ENCODE peak calls at places on chromosomes 16 and 17, in four cellular contexts. M, Z, E and T are unnamed samples. For H3K4me1, the result is how much of the 10 kb centered on the place peaks cover.

GRCh38 chr16:88650749-88651275 is at the start of gene CYBA:
- DNase-seq in M (peak), Z (no peak), E (peak), T (peak)

GRCh38 chr16:12081048-12081404 is 104.5 kb downstream of the SNX29 start:
- DNase-seq in M (no peak), Z (no peak), E (no peak), T (no peak)

GRCh38 chr17:68085751-68086445 is 50.4 kb downstream of the KPNA2 start:
- DNase-seq in M (peak), Z (no peak), E (no peak), T (no peak)

GRCh38 chr16:24800586-24800985 is 45.2 kb upstream of the SLC5A11 start:
- DNase-seq in M (no peak), Z (no peak), E (no peak), T (peak)

GRCh38 chr17:14559720-14560119 is 258.8 kb downstream of the HS3ST3B1 start:
- DNase-seq in M (no peak), Z (no peak), E (no peak), T (no peak)

GRCh38 chr16:19384656-19385055 is 33.0 kb upstream of the TMC5 start:
- DNase-seq in M (peak), Z (no peak), E (no peak), T (no peak)

GRCh38 chr17:55783684-55784245 is 32.9 kb downstream of the PCTP start:
- DNase-seq in M (peak), Z (no peak), E (peak), T (peak)

GRCh38 chr16:84413605-84414004 is 45.3 kb downstream of the ATP2C2 start:
- DNase-seq in M (no peak), Z (no peak), E (no peak), T (no peak)

GRCh38 chr16:8859913-8860881 is 8.6 kb downstream of the CARHSP1 start:
- DNase-seq in M (peak), Z (no peak), E (no peak), T (no peak)

GRCh38 chr16:55933038-55933437 is 57.9 kb upstream of the CES5A start:
- DNase-seq in M (no peak), Z (no peak), E (no peak), T (peak)

GRCh38 chr16:14419817-14420216 is 210.2 kb downstream of the PARN start:
- DNase-seq in M (no peak), Z (no peak), E (no peak), T (no peak)

GRCh38 chr17:80924807-80925610 is 66.6 kb upstream of the CHMP6 start:
- DNase-seq in M (no peak), Z (no peak), E (no peak), T (no peak)

GRCh38 chr17:58330544-58330996 is 2.0 kb upstream of the TSPOAP1 start:
- DNase-seq in M (no peak), Z (no peak), E (no peak), T (no peak)

GRCh38 chr16:30551781-30552180 is 6.4 kb downstream of the ZNF764 start:
- DNase-seq in M (no peak), Z (no peak), E (no peak), T (no peak)

GRCh38 chr16:88355093-88355388 is 27.7 kb upstream of the ZNF469 start:
- DNase-seq in M (no peak), Z (no peak), E (no peak), T (no peak)

GRCh38 chr17:3826191-3826590 is 19.9 kb downstream of the NCBP3 start:
- DNase-seq in M (no peak), Z (no peak), E (no peak), T (no peak)

GRCh38 chr17:58239987-58240386 is 1.6 kb downstream of the LPO start:
- DNase-seq in M (no peak), Z (no peak), E (no peak), T (no peak)

GRCh38 chr17:16072031-16072430 is 72.4 kb downstream of the TTC19 start:
- DNase-seq in M (no peak), Z (no peak), E (no peak), T (no peak)

GRCh38 chr17:82450357-82451106 is at the start of gene CYBC1:
- DNase-seq in M (peak), Z (peak), E (peak), T (peak)

GRCh38 chr16:69707920-69708683 is 18.3 kb downstream of the NQO1 start:
- DNase-seq in M (no peak), Z (no peak), E (no peak), T (no peak)

GRCh38 chr17:29036584-29036983 is 6.4 kb upstream of the PIPOX start:
- DNase-seq in M (no peak), Z (no peak), E (no peak), T (no peak)

GRCh38 chr16:69613283-69614154 is 47.8 kb downstream of the NFAT5 start:
- DNase-seq in M (no peak), Z (no peak), E (no peak), T (no peak)

GRCh38 chr16:50841081-50841886 is 99.4 kb downstream of the CYLD start:
- DNase-seq in M (no peak), Z (no peak), E (no peak), T (no peak)

GRCh38 chr17:57356153-57356721 is 99.9 kb downstream of the MSI2 start:
- DNase-seq in M (peak), Z (no peak), E (no peak), T (no peak)

GRCh38 chr17:55660171-55660886 is 62.3 kb downstream of the TMEM100 start:
- DNase-seq in M (no peak), Z (no peak), E (no peak), T (peak)

GRCh38 chr16:65876200-65876498 is 490.3 kb upstream of the CDH5 start:
- DNase-seq in M (no peak), Z (no peak), E (no peak), T (no peak)

GRCh38 chr17:34620458-34620857 is 41.1 kb downstream of the TMEM132E start:
- DNase-seq in M (no peak), Z (no peak), E (no peak), T (no peak)

GRCh38 chr17:60039509-60040442 is 38.9 kb downstream of the HEATR6 start:
- DNase-seq in M (no peak), Z (no peak), E (no peak), T (no peak)

GRCh38 chr17:79836952-79837887 is 2.0 kb downstream of the CBX4 start:
- DNase-seq in M (peak), Z (no peak), E (peak), T (peak)

GRCh38 chr17:58918072-58918471 is 162.4 kb downstream of the PPM1E start:
- DNase-seq in M (no peak), Z (no peak), E (no peak), T (peak)

GRCh38 chr17:35934760-35935159 is 4.2 kb upstream of the RDM1 start:
- DNase-seq in M (no peak), Z (no peak), E (no peak), T (no peak)

GRCh38 chr16:69057400-69058378 is 47.8 kb upstream of the HAS3 start:
- DNase-seq in M (no peak), Z (no peak), E (no peak), T (peak)

GRCh38 chr17:41049110-41049509 is 2.0 kb upstream of the KRTAP2-1 start:
- DNase-seq in M (no peak), Z (no peak), E (no peak), T (no peak)

GRCh38 chr17:74730491-74731346 is 6.3 kb upstream of the RAB37 start:
- DNase-seq in M (no peak), Z (no peak), E (no peak), T (no peak)

GRCh38 chr16:49921106-49921505 is 65.2 kb upstream of the ZNF423 start:
- DNase-seq in M (no peak), Z (no peak), E (no peak), T (no peak)

GRCh38 chr17:42283241-42284019 is 4.9 kb upstream of the STAT5A start:
- DNase-seq in M (peak), Z (no peak), E (no peak), T (no peak)

GRCh38 chr17:70610161-70610560 is 440.8 kb downstream of the KCNJ2 start:
- DNase-seq in M (no peak), Z (no peak), E (no peak), T (no peak)

GRCh38 chr16:11501583-11502138 is 85.1 kb downstream of the LITAF start:
- DNase-seq in M (no peak), Z (no peak), E (no peak), T (no peak)

DNA sequence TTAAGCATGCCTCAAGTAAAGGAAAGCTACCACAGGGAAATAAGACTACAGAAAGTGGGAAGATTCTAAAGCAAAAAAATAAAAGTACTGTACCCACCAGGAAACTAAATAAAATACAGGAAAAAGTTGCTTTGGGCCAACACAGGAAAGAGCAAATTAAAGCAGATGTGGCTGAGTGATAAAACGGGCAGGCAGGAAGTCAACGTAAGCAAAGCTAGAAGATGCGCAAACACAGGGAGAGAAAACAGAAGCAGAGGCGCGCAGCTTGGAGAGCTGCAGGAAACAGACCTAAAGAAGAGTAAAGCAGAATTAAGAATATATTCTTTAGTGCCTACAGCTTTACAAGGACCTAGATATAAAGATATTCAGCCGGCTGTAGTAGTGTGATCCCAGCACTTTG is 21.7 kb downstream of the USP36 start:
- DNase-seq in M (peak), Z (no peak), E (no peak), T (peak)
- H3K4me1 ChIP-seq in M (under half), Z (under half), E (under half), T (under half)

DNA sequence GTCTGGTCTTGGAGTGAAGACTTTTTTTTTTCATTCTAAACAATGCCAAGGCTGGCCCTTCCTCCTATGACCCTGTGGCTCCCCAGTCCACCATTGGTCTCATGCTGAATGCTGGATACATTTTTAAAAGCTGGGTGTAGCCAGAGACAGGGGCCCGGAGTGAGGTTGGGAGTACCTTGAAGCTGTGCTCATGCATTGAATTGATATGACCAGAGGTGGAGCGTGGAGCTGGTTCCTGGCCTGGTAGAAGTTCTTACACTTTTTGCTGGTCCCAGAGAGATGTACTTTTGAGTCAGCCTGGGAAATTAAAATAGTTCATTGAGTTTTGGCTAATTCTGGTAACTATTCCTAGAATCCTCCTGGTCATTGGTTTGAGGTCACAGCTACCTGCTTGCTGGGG is 83.7 kb downstream of the CMIP start:
- DNase-seq in M (no peak), Z (no peak), E (no peak), T (no peak)
- H3K4me1 ChIP-seq in M (under half), Z (under half), E (under half), T (under half)

DNA sequence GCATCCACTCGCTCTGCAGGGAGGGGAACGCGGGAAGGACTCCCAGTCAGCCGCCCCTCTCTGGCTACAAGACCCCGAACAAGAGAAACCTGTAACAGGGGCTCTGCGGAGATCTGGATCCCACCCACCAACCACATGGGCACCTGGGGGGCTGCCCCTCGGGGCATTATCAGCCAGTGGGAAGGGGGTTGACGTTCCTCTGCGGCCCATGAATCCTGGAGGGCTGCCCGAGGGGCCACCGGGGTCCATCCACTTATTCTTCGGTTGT is 1.8 kb upstream of the PCGF2 start:
- DNase-seq in M (no peak), Z (no peak), E (no peak), T (no peak)
- H3K4me1 ChIP-seq in M (half or more), Z (under half), E (half or more), T (under half)

DNA sequence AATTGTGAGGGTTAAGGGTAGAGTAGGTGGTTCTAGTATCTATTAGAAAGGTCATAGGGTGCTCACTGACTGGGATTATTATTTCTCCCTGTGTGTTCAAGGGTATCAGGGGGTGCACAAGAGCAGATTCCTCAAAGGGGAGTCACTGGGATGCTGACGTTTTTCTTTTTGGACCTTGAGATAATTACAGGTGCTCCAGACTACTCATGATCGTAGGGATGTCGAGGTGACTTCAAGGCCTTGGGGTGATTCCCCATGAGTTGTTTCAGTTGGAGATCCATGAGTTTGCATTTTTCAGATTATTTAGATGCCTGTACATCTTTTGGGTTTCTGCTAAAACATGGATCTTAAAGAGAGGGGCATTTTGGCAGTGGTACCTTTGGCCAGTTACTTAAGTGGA is 41.4 kb upstream of the TEKT1 start:
- DNase-seq in M (no peak), Z (no peak), E (no peak), T (no peak)
- H3K4me1 ChIP-seq in M (under half), Z (under half), E (under half), T (under half)

DNA sequence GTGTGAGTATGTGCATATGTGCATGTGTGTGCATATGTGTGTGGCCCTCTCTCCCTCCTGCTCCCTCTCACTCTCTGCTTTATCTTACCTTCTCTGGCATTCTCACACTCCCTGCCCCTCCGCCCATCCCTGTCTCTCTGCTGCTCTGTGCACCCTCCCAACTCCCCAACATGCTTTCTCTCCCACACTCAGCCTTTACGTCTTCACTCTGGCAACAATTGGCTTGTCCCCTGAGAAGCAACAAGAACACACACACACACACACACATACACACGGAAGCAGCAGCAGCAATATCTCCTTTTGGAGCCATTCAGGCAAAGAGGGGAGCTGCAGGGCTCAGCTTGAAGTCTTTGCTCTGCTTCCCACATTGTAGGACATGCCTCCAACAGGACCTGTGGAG is 27.8 kb downstream of the PITPNM3 start:
- DNase-seq in M (no peak), Z (no peak), E (no peak), T (no peak)
- H3K4me1 ChIP-seq in M (under half), Z (under half), E (under half), T (under half)

GRCh38 chr16:3019594-3020246 is 448 bp upstream of the TNFRSF12A start:
- DNase-seq in M (no peak), Z (no peak), E (no peak), T (no peak)
- H3K4me1 ChIP-seq in M (half or more), Z (under half), E (half or more), T (under half)